ENCODE peak calls at places on chromosome 3, in seven cellular contexts. One of them, this sample, is unnamed.

GRCh38 chr3:196569003-196569516 is 600 bp downstream of the FBXO45 start:
- DNase-seq in IMR-90: peak; percentile 26
- DNase-seq in esophagus squamous epithelium: no peak
- DNase-seq in spleen: peak; percentile 91
- DNase-seq in stomach: peak; percentile 48
- DNase-seq in uterus: no peak
- DNase-seq in HCT116: no peak
- DNase-seq in this sample: peak; percentile 46

GRCh38 chr3:169104972-169105371 is 558.5 kb downstream of the MECOM start:
- DNase-seq in IMR-90: peak; percentile 68
- DNase-seq in esophagus squamous epithelium: no peak
- DNase-seq in spleen: no peak
- DNase-seq in stomach: no peak
- DNase-seq in uterus: no peak
- DNase-seq in HCT116: peak; percentile 7
- DNase-seq in this sample: no peak

GRCh38 chr3:194133661-194134230 is 2.2 kb upstream of the HES1 start:
- DNase-seq in IMR-90: peak; percentile 55
- DNase-seq in esophagus squamous epithelium: no peak
- DNase-seq in spleen: no peak
- DNase-seq in stomach: peak; percentile 61
- DNase-seq in uterus: peak; percentile 73
- DNase-seq in HCT116: no peak
- DNase-seq in this sample: peak; percentile 68

GRCh38 chr3:112143251-112143650 is 10.2 kb upstream of the GCSAM start:
- DNase-seq in IMR-90: no peak
- DNase-seq in esophagus squamous epithelium: no peak
- DNase-seq in spleen: no peak
- DNase-seq in stomach: no peak
- DNase-seq in uterus: no peak
- DNase-seq in HCT116: no peak
- DNase-seq in this sample: no peak

GRCh38 chr3:141499304-141499703 is 12.5 kb downstream of the RASA2 start:
- DNase-seq in IMR-90: no peak
- DNase-seq in esophagus squamous epithelium: no peak
- DNase-seq in spleen: no peak
- DNase-seq in stomach: no peak
- DNase-seq in uterus: no peak
- DNase-seq in HCT116: no peak
- DNase-seq in this sample: no peak

GRCh38 chr3:134985841-134986520 is 190.9 kb downstream of the EPHB1 start:
- DNase-seq in IMR-90: no peak
- DNase-seq in esophagus squamous epithelium: no peak
- DNase-seq in spleen: no peak
- DNase-seq in stomach: no peak
- DNase-seq in uterus: no peak
- DNase-seq in HCT116: no peak
- DNase-seq in this sample: no peak

GRCh38 chr3:172355836-172356235 is 92.4 kb downstream of the GHSR start:
- DNase-seq in IMR-90: peak; percentile 98
- DNase-seq in esophagus squamous epithelium: no peak
- DNase-seq in spleen: no peak
- DNase-seq in stomach: peak; percentile 40
- DNase-seq in uterus: no peak
- DNase-seq in HCT116: peak; percentile 27
- DNase-seq in this sample: peak; percentile 16

GRCh38 chr3:143330316-143330868 is 210.8 kb downstream of the CHST2 start:
- DNase-seq in IMR-90: no peak
- DNase-seq in esophagus squamous epithelium: no peak
- DNase-seq in spleen: no peak
- DNase-seq in stomach: no peak
- DNase-seq in uterus: no peak
- DNase-seq in HCT116: no peak
- DNase-seq in this sample: no peak

GRCh38 chr3:32177702-32178198 is 60.7 kb upstream of the CMTM8 start:
- DNase-seq in IMR-90: peak; percentile 47
- DNase-seq in esophagus squamous epithelium: no peak
- DNase-seq in spleen: no peak
- DNase-seq in stomach: peak; percentile 77
- DNase-seq in uterus: peak; percentile 22
- DNase-seq in HCT116: peak; percentile 90
- DNase-seq in this sample: peak; percentile 67

GRCh38 chr3:72470899-72471298 is 377.3 kb downstream of the SHQ1 start:
- DNase-seq in IMR-90: no peak
- DNase-seq in esophagus squamous epithelium: no peak
- DNase-seq in spleen: no peak
- DNase-seq in stomach: no peak
- DNase-seq in uterus: no peak
- DNase-seq in HCT116: no peak
- DNase-seq in this sample: no peak

GRCh38 chr3:178381555-178381954 is 154.7 kb upstream of the KCNMB2 start:
- DNase-seq in IMR-90: peak; percentile 61
- DNase-seq in esophagus squamous epithelium: no peak
- DNase-seq in spleen: no peak
- DNase-seq in stomach: no peak
- DNase-seq in uterus: no peak
- DNase-seq in HCT116: no peak
- DNase-seq in this sample: no peak

GRCh38 chr3:14358426-14359211 is 43.8 kb upstream of the SLC6A6 start:
- DNase-seq in IMR-90: peak; percentile 75
- DNase-seq in esophagus squamous epithelium: no peak
- DNase-seq in spleen: no peak
- DNase-seq in stomach: peak; percentile 86
- DNase-seq in uterus: peak; percentile 88
- DNase-seq in HCT116: no peak
- DNase-seq in this sample: peak; percentile 29

GRCh38 chr3:156639414-156640023 is 34.9 kb upstream of the TIPARP start:
- DNase-seq in IMR-90: no peak
- DNase-seq in esophagus squamous epithelium: no peak
- DNase-seq in spleen: no peak
- DNase-seq in stomach: no peak
- DNase-seq in uterus: no peak
- DNase-seq in HCT116: no peak
- DNase-seq in this sample: no peak

GRCh38 chr3:51547274-51547673 is 8.8 kb downstream of the RAD54L2 start:
- DNase-seq in IMR-90: no peak
- DNase-seq in esophagus squamous epithelium: no peak
- DNase-seq in spleen: no peak
- DNase-seq in stomach: no peak
- DNase-seq in uterus: no peak
- DNase-seq in HCT116: no peak
- DNase-seq in this sample: no peak

GRCh38 chr3:58584690-58585004 is 7.5 kb upstream of the FAM107A start:
- DNase-seq in IMR-90: no peak
- DNase-seq in esophagus squamous epithelium: no peak
- DNase-seq in spleen: no peak
- DNase-seq in stomach: no peak
- DNase-seq in uterus: no peak
- DNase-seq in HCT116: no peak
- DNase-seq in this sample: no peak
- H3K4me1 ChIP-seq in IMR-90: no peaks in the 10 kb centered on the region
- H3K4me1 ChIP-seq in esophagus squamous epithelium: peaks cover 3% of the 10 kb centered on the region
- H3K4me1 ChIP-seq in spleen: peaks cover 4% of the 10 kb centered on the region
- H3K4me1 ChIP-seq in stomach: peaks cover 16% of the 10 kb centered on the region
- H3K4me1 ChIP-seq in uterus: peaks cover 8% of the 10 kb centered on the region
- H3K4me1 ChIP-seq in HCT116: peaks cover 4% of the 10 kb centered on the region
- H3K4me1 ChIP-seq in this sample: peaks cover 34% of the 10 kb centered on the region

DNA sequence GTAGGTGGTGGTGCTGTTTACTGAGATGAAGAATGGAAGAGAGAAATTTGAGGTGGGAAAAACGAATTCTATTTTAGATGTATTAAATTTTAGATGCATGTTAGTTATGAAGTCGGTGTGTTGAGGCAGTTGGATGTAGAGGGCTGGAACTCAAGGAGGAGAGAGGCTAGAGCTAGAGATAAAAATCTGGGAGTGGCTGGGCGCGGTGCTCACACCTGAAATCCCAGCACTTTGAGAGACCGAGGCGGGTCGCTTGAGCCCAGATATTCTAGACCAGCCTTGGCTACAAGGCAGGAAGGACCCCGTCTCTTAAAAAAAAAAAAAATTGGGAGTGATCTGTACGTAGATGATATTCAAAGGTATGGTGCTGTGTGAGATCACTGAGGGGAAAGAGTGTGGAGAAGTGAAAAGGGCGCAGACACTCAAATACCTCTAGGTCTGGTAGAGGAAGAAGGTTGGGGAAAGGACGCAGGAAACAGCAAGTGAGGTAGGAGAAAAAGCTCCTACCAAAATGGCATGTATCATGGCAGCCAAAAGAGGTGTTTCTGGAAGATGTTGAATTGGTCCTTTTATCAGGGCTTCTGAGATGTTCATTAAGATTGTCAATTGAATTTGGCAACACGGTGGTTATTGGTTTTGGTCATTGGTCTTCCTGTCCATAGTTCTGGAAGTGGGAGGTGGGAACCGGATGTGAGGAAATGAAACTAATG is 1.8 kb downstream of the YEATS2 start:
- DNase-seq in IMR-90: no peak
- DNase-seq in esophagus squamous epithelium: no peak
- DNase-seq in spleen: no peak
- DNase-seq in stomach: no peak
- DNase-seq in uterus: no peak
- DNase-seq in HCT116: no peak
- DNase-seq in this sample: no peak
- H3K27ac ChIP-seq in IMR-90: no peak overlapping the region
- H3K27ac ChIP-seq in esophagus squamous epithelium: peak overlapping the region; percentile 96
- H3K27ac ChIP-seq in spleen: peak overlapping the region; percentile 92
- H3K27ac ChIP-seq in stomach: peak overlapping the region; percentile 91
- H3K27ac ChIP-seq in uterus: peak overlapping the region; percentile 97
- H3K27ac ChIP-seq in HCT116: no peak overlapping the region
- H3K27ac ChIP-seq in this sample: peak overlapping the region; percentile 92

GRCh38 chr3:71047616-71048531 is 535.7 kb downstream of the FOXP1 start:
- DNase-seq in IMR-90: no peak
- DNase-seq in esophagus squamous epithelium: no peak
- DNase-seq in spleen: no peak
- DNase-seq in stomach: no peak
- DNase-seq in uterus: no peak
- DNase-seq in HCT116: no peak
- DNase-seq in this sample: no peak

GRCh38 chr3:71048948-71049347 is 534.6 kb downstream of the FOXP1 start:
- DNase-seq in IMR-90: no peak
- DNase-seq in esophagus squamous epithelium: no peak
- DNase-seq in spleen: no peak
- DNase-seq in stomach: peak; percentile 41
- DNase-seq in uterus: no peak
- DNase-seq in HCT116: no peak
- DNase-seq in this sample: no peak

GRCh38 chr3:71046791-71047190 is 536.7 kb downstream of the FOXP1 start:
- DNase-seq in IMR-90: no peak
- DNase-seq in esophagus squamous epithelium: no peak
- DNase-seq in spleen: no peak
- DNase-seq in stomach: no peak
- DNase-seq in uterus: no peak
- DNase-seq in HCT116: no peak
- DNase-seq in this sample: no peak

GRCh38 chr3:71045212-71045916 is 538.2 kb downstream of the FOXP1 start:
- DNase-seq in IMR-90: no peak
- DNase-seq in esophagus squamous epithelium: no peak
- DNase-seq in spleen: no peak
- DNase-seq in stomach: no peak
- DNase-seq in uterus: no peak
- DNase-seq in HCT116: no peak
- DNase-seq in this sample: no peak

DNA sequence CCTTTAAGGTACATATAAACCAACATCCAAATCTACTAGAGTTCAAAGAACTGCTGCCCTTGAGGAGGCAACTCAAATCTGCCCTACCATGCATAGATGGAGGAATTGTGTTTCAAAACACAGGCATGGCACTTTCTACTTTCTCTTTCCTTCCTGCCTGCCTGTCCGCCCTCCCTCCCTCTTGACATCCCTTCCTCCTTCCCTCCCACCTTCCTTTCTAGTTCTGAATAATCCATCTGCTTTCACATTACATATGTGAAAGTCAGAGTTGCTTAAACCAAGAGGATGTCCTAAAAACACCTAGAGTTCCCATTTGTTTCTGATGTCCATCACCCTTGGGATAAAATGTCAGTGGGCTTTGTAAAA is 537.6 kb downstream of the FOXP1 start:
- DNase-seq in IMR-90: no peak
- DNase-seq in esophagus squamous epithelium: no peak
- DNase-seq in spleen: no peak
- DNase-seq in stomach: no peak
- DNase-seq in uterus: no peak
- DNase-seq in HCT116: no peak
- DNase-seq in this sample: no peak
- TF ChIP-seq POLR2A in IMR-90: no peak
- TF ChIP-seq POLR2A in esophagus squamous epithelium: no peak
- TF ChIP-seq POLR2A in spleen: no peak
- TF ChIP-seq POLR2A in stomach: no peak
- TF ChIP-seq POLR2A in uterus: no peak
- TF ChIP-seq POLR2A in HCT116: no peak
- TF ChIP-seq POLR2A in this sample: no peak

GRCh38 chr3:124532071-124532470 is 198.2 kb upstream of the UMPS start:
- DNase-seq in IMR-90: peak; percentile 21
- DNase-seq in esophagus squamous epithelium: no peak
- DNase-seq in spleen: no peak
- DNase-seq in stomach: no peak
- DNase-seq in uterus: no peak
- DNase-seq in HCT116: no peak
- DNase-seq in this sample: no peak
- H3K4me1 ChIP-seq in IMR-90: no peaks in the 10 kb centered on the region
- H3K4me1 ChIP-seq in esophagus squamous epithelium: no peaks in the 10 kb centered on the region
- H3K4me1 ChIP-seq in spleen: no peaks in the 10 kb centered on the region
- H3K4me1 ChIP-seq in stomach: no peaks in the 10 kb centered on the region
- H3K4me1 ChIP-seq in uterus: no peaks in the 10 kb centered on the region
- H3K4me1 ChIP-seq in HCT116: no peaks in the 10 kb centered on the region
- H3K4me1 ChIP-seq in this sample: no peaks in the 10 kb centered on the region

DNA sequence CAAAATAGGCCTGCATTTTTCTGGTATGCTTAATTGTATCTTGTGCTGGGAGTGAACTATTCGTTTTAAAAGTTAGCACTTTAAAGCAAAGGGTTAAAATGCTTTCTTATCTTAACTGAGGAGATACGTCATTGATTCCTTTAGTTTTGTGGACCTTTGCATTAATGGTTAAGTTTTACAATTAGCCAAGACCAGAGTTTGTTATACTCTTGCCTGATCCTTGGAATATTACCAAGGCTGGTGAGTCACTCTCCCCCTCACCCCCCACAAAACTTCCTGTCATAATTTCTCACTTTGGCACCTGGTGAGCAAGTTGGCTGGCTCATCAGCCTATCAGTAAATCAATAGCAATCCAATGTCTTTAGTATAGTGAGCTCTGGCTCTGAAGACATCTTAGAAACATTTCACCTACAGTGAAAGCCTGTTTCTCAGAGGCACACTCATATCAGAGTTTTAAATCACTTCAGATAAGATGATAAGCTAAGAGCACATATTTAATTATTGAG is 26.7 kb downstream of the SLC2A2 start:
- DNase-seq in IMR-90: peak; percentile 93
- DNase-seq in esophagus squamous epithelium: no peak
- DNase-seq in spleen: no peak
- DNase-seq in stomach: no peak
- DNase-seq in uterus: no peak
- DNase-seq in HCT116: peak; percentile 61
- DNase-seq in this sample: no peak
- H3K27ac ChIP-seq in IMR-90: no peak overlapping the region
- H3K27ac ChIP-seq in esophagus squamous epithelium: no peak overlapping the region
- H3K27ac ChIP-seq in spleen: no peak overlapping the region
- H3K27ac ChIP-seq in stomach: peak overlapping the region; percentile 14
- H3K27ac ChIP-seq in uterus: no peak overlapping the region
- H3K27ac ChIP-seq in HCT116: no peak overlapping the region
- H3K27ac ChIP-seq in this sample: no peak overlapping the region